ENCODE peak calls at places on chromosomes 6 and 20, in four cellular contexts. R is GM13977, A is endodermal cell, X is HFFc6. P is an unnamed sample.
A peak's percentile ranks its signal among the peaks of the same experiment; 100 is the strongest.

GRCh38 chr6:123681957-123682462 is 45.3 kb upstream of the TRDN start:
- DNase-seq in R (no peak), A (no peak), X (no peak), P (no peak)

GRCh38 chr6:56573142-56573541 is 69.5 kb downstream of the DST start:
- DNase-seq in R (no peak), A (no peak), X (no peak), P (no peak)

GRCh38 chr6:41698350-41698781 is 37.0 kb downstream of the TFEB start:
- DNase-seq in R (no peak), A (no peak), X (peak; percentile 92), P (no peak)

GRCh38 chr20:50655325-50655880 is 35.9 kb downstream of the RIPOR3 start:
- DNase-seq in R (no peak), A (no peak), X (peak; percentile 53), P (no peak)

GRCh38 chr6:133953634-133954415 is 801 bp downstream of the TBPL1 start:
- DNase-seq in R (no peak), A (no peak), X (no peak), P (no peak)

GRCh38 chr6:28771401-28772267 is 152.2 kb downstream of the TRIM27 start:
- DNase-seq in R (no peak), A (peak; percentile 94), X (no peak), P (no peak)

GRCh38 chr20:3340443-3340842 is 67.0 kb downstream of the DNAAF9 start:
- DNase-seq in R (no peak), A (no peak), X (no peak), P (no peak)

GRCh38 chr20:52313335-52313963 is 121.9 kb upstream of the ZFP64 start:
- DNase-seq in R (no peak), A (peak; percentile 70), X (peak; percentile 36), P (no peak)

GRCh38 chr20:20439602-20440001 is 71.7 kb downstream of the INSM1 start:
- DNase-seq in R (no peak), A (no peak), X (no peak), P (no peak)

GRCh38 chr20:50931306-50932015 is at the start of gene ADNP:
- DNase-seq in R (peak; percentile 82), A (peak; percentile 97), X (peak; percentile 77), P (peak; percentile 84)

GRCh38 chr6:69866351-69867074 is at the start of gene COL19A1:
- DNase-seq in R (peak; percentile 48), A (peak; percentile 82), X (no peak), P (peak; percentile 43)

GRCh38 chr20:50438986-50439407 is 71.2 kb upstream of the PTPN1 start:
- DNase-seq in R (no peak), A (peak; percentile 62), X (peak; percentile 88), P (no peak)

GRCh38 chr6:6713660-6714446 is 125.3 kb downstream of the LY86 start:
- DNase-seq in R (no peak), A (no peak), X (peak; percentile 32), P (no peak)

GRCh38 chr20:51934301-51935002 is 132.1 kb upstream of the SALL4 start:
- DNase-seq in R (no peak), A (no peak), X (no peak), P (no peak)

GRCh38 chr6:87126501-87126900 is 28.9 kb upstream of the ZNF292 start:
- DNase-seq in R (no peak), A (no peak), X (no peak), P (no peak)

GRCh38 chr6:17429381-17430061 is 36.1 kb downstream of the CAP2 start:
- DNase-seq in R (no peak), A (no peak), X (no peak), P (no peak)

GRCh38 chr6:37173573-37174195 is 3.7 kb downstream of the PIM1 start:
- DNase-seq in R (no peak), A (peak; percentile 56), X (no peak), P (no peak)

GRCh38 chr20:43983359-43983758 is 68.7 kb downstream of the TOX2 start:
- DNase-seq in R (no peak), A (peak; percentile 77), X (no peak), P (no peak)

GRCh38 chr20:10061641-10062040 is 26.9 kb downstream of the ANKEF1 start:
- DNase-seq in R (no peak), A (no peak), X (no peak), P (no peak)

GRCh38 chr6:52576392-52577021 is 353 bp downstream of the TRAM2 start:
- DNase-seq in R (peak; percentile 78), A (peak; percentile 89), X (peak; percentile 80), P (peak; percentile 81)

GRCh38 chr6:138971601-138972000 is 16.5 kb downstream of the REPS1 start:
- DNase-seq in R (no peak), A (peak; percentile 67), X (peak; percentile 5), P (no peak)

GRCh38 chr6:125986295-125986955 is at the start of gene TRMT11:
- DNase-seq in R (peak; percentile 86), A (peak; percentile 98), X (peak; percentile 83), P (peak; percentile 92)

GRCh38 chr6:116773886-116774285 is 8.4 kb upstream of the FAM162B start:
- DNase-seq in R (no peak), A (no peak), X (no peak), P (no peak)

GRCh38 chr6:169851641-169852503 is 100.5 kb downstream of the ERMARD start:
- DNase-seq in R (no peak), A (peak; percentile 70), X (no peak), P (no peak)

GRCh38 chr6:157090736-157091135 is 232.6 kb downstream of the TMEM242 start:
- DNase-seq in R (no peak), A (peak; percentile 80), X (no peak), P (no peak)

GRCh38 chr20:59735917-59736316 is 131.6 kb downstream of the PHACTR3 start:
- DNase-seq in R (no peak), A (peak; percentile 45), X (no peak), P (no peak)

GRCh38 chr6:26198626-26199056 is 111.4 kb downstream of the HFE start:
- DNase-seq in R (no peak), A (no peak), X (no peak), P (no peak)

GRCh38 chr20:36144336-36144735 is 10.2 kb upstream of the EPB41L1 start:
- DNase-seq in R (no peak), A (peak; percentile 30), X (no peak), P (no peak)

GRCh38 chr6:24743265-24743943 is 24.4 kb upstream of the C6orf62 start:
- DNase-seq in R (peak; percentile 40), A (no peak), X (peak; percentile 97), P (peak; percentile 33)

GRCh38 chr6:104527761-104528415 is 331.8 kb downstream of the HACE1 start:
- DNase-seq in R (no peak), A (peak; percentile 89), X (no peak), P (no peak)

DNA sequence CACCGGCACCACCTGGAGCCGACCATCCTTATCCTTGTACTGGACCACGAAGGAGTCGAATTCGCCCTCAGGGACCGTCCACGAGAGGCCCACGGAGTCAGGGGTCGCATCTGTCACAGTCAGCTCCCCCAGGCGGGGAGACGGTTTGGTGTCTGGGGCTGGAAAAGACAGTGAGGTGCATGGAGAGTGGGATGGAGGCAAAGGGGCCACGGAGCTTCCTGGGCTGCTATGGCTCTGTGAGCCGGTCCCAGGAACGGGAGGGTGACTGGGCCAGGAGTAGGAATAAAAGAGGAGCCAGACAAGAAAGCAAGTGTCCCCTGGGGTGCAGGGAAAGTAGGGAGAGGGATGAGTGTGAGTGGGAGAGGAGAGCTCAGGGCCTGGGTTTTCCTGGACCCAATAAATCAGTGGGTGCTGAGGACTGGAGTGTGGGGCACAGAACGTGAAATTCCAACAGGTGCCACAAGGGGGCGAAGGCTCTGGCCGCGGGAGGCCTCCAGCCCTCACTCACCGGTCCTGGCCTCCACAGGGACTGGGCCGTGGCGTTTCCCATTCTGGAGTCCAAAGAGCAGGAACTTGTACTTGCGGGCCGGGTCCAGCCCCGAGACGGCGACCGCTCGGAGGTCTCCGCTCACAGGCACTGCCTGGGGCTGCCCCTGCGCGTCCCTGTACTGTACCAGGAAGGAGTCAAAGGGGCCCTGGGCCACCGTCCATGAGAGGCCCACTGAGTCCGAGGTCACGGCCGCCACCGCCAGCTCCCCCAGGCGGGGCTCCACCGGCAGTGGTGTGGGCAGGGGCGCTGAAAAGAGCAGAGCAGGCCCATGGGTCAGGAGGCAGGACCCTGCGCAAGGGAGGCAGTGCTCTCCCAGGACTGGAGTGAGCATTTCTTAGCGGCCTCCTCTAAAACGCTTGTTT is 9.9 kb downstream of the CYP21A2 start:
- DNase-seq in R (peak; percentile 80), A (peak; percentile 93), X (peak; percentile 23), P (peak; percentile 80)
- TF ChIP-seq CTCF in R (peak; percentile 88), A (peak; percentile 90), X (peak; percentile 94), P (peak; percentile 84)

DNA sequence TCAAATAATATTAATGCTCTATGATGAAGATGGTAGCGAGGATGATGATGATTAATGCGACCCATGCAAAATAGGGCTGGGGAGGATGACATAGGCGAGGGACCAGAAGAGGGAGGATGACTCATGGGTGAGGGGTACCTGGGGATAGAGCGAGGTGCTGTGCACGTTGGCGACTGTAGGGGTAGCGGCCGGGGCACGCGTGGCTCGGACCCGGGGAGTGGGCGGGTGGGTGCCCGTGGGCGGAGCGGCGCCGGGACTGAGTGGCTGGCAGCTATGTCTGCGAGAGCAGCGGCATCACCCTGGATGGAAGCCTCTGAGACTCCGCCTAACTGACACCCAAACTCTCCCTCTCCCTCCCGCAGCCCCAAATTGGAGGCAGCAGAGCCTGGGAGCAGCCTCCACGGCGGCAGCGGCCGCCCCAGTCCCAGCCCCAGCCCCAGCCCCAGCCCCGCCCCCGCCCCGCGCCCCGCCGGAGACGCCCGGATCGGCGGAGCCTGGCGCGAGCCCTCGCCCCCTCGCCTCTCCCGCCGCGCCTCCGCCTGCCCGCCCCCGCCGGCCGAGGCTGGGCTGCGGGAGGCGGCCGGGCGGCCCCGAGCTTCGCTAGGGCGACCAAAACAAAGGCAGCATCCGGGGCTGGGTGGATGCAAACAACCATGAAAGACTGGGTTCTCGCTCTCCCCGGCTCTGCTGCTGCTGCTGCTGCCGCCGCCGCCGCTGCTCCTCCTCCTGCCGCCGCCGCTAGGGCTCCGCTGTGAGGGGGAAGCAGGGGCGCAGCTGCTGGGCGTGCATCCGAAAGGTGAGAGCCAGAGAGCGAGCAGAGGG is at the start of gene RIMS1:
- DNase-seq in R (peak; percentile 69), A (peak; percentile 90), X (peak; percentile 11), P (peak; percentile 57)
- TF ChIP-seq CTCF in R (peak; percentile 30), A (peak; percentile 76), X (peak; percentile 49), P (peak; percentile 20)

GRCh38 chr6:129671442-129672344 is 38.3 kb downstream of the ARHGAP18 start:
- DNase-seq in R (peak; percentile 64), A (no peak), X (no peak), P (peak; percentile 75)
- TF ChIP-seq CTCF in R (peak; percentile 47), A (peak; percentile 64), X (peak; percentile 44), P (peak; percentile 36)

DNA sequence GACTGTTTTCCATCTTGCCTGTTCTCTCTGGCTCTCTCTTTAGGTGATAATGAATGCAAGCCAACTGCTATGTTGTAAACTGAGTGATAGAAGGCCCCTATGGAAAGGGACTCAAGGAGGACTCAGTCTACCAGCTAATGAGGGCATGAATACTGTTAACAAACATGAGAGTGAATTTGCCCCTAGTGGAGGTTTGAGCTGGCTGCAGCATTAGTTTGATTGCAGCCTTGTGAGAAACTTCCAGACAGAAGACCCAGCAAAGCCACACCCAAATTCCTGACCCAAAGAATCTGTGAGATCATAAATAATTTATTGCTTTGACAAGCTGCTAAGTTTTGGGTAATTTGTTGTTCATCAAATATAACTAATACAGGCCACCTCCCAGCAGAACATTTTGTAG is 50.0 kb upstream of the PLCB1 start:
- DNase-seq in R (no peak), A (peak; percentile 66), X (peak; percentile 5), P (no peak)
- TF ChIP-seq CTCF in R (no peak), A (peak; percentile 77), X (peak; percentile 72), P (peak; percentile 10)

GRCh38 chr6:83413068-83413467 is 17.8 kb downstream of the ME1 start:
- DNase-seq in R (no peak), A (no peak), X (no peak), P (no peak)

GRCh38 chr6:83417880-83418663 is 12.8 kb downstream of the ME1 start:
- DNase-seq in R (peak; percentile 24), A (peak; percentile 46), X (peak; percentile 57), P (peak; percentile 21)
- TF ChIP-seq CTCF in R (peak; percentile 41), A (peak; percentile 80), X (peak; percentile 82), P (peak; percentile 39)

GRCh38 chr6:21597243-21597682 is 3.7 kb downstream of the SOX4 start:
- DNase-seq in R (no peak), A (no peak), X (no peak), P (no peak)
- TF ChIP-seq CTCF in R (no peak), A (peak; percentile 14), X (peak; percentile 42), P (no peak)